ENCODE peak calls at places on chromosomes 13 and 19, in five cellular contexts. One of them, this sample, is unnamed.

GRCh38 chr13:49113526-49114286 is 106.4 kb upstream of the MLNR start:
- DNase-seq in body of pancreas: no peak
- DNase-seq in uterus: no peak
- DNase-seq in MM.1S: no peak
- DNase-seq in naive thymus-derived CD4-positive, alpha-beta T cell: no peak
- DNase-seq in this sample: peak; percentile 18

GRCh38 chr13:75566658-75567057 is 17.1 kb downstream of the UCHL3 start:
- DNase-seq in body of pancreas: no peak
- DNase-seq in uterus: no peak
- DNase-seq in MM.1S: no peak
- DNase-seq in naive thymus-derived CD4-positive, alpha-beta T cell: no peak
- DNase-seq in this sample: no peak

GRCh38 chr13:101289764-101290163 is 126.5 kb downstream of the NALCN start:
- DNase-seq in body of pancreas: no peak
- DNase-seq in uterus: no peak
- DNase-seq in MM.1S: no peak
- DNase-seq in naive thymus-derived CD4-positive, alpha-beta T cell: no peak
- DNase-seq in this sample: peak; percentile 12

GRCh38 chr13:44147648-44148047 is 226.0 kb upstream of the SERP2 start:
- DNase-seq in body of pancreas: no peak
- DNase-seq in uterus: no peak
- DNase-seq in MM.1S: no peak
- DNase-seq in naive thymus-derived CD4-positive, alpha-beta T cell: no peak
- DNase-seq in this sample: no peak

GRCh38 chr13:87166348-87166747 is 504.8 kb upstream of the SLITRK5 start:
- DNase-seq in body of pancreas: no peak
- DNase-seq in uterus: no peak
- DNase-seq in MM.1S: peak; percentile 9
- DNase-seq in naive thymus-derived CD4-positive, alpha-beta T cell: no peak
- DNase-seq in this sample: no peak

GRCh38 chr13:43191561-43191960 is 168.2 kb downstream of the DNAJC15 start:
- DNase-seq in body of pancreas: no peak
- DNase-seq in uterus: no peak
- DNase-seq in MM.1S: no peak
- DNase-seq in naive thymus-derived CD4-positive, alpha-beta T cell: no peak
- DNase-seq in this sample: no peak

GRCh38 chr19:36215276-36216171 is 618 bp downstream of the ZNF146 start:
- DNase-seq in body of pancreas: no peak
- DNase-seq in uterus: no peak
- DNase-seq in MM.1S: no peak
- DNase-seq in naive thymus-derived CD4-positive, alpha-beta T cell: no peak
- DNase-seq in this sample: peak; percentile 41

GRCh38 chr19:38842439-38843174 is 7.2 kb downstream of the HNRNPL start:
- DNase-seq in body of pancreas: no peak
- DNase-seq in uterus: no peak
- DNase-seq in MM.1S: no peak
- DNase-seq in naive thymus-derived CD4-positive, alpha-beta T cell: no peak
- DNase-seq in this sample: no peak

GRCh38 chr19:39704181-39705044 is at the start of gene LGALS14:
- DNase-seq in body of pancreas: no peak
- DNase-seq in uterus: no peak
- DNase-seq in MM.1S: peak; percentile 47
- DNase-seq in naive thymus-derived CD4-positive, alpha-beta T cell: no peak
- DNase-seq in this sample: no peak

GRCh38 chr13:111907341-111907880 is 159.5 kb upstream of the SOX1 start:
- DNase-seq in body of pancreas: peak; percentile 4
- DNase-seq in uterus: no peak
- DNase-seq in MM.1S: no peak
- DNase-seq in naive thymus-derived CD4-positive, alpha-beta T cell: no peak
- DNase-seq in this sample: no peak

GRCh38 chr19:38264486-38265212 is at the start of gene SPINT2:
- DNase-seq in body of pancreas: no peak
- DNase-seq in uterus: no peak
- DNase-seq in MM.1S: peak; percentile 65
- DNase-seq in naive thymus-derived CD4-positive, alpha-beta T cell: no peak
- DNase-seq in this sample: peak; percentile 72

GRCh38 chr13:30796833-30797601 is 61.7 kb downstream of the ALOX5AP start:
- DNase-seq in body of pancreas: no peak
- DNase-seq in uterus: no peak
- DNase-seq in MM.1S: no peak
- DNase-seq in naive thymus-derived CD4-positive, alpha-beta T cell: no peak
- DNase-seq in this sample: no peak

GRCh38 chr13:62684359-62684758 is 1268.7 kb upstream of the PCDH20 start:
- DNase-seq in body of pancreas: no peak
- DNase-seq in uterus: no peak
- DNase-seq in MM.1S: no peak
- DNase-seq in naive thymus-derived CD4-positive, alpha-beta T cell: no peak
- DNase-seq in this sample: no peak

GRCh38 chr19:13164370-13165090 is 14.3 kb downstream of the IER2 start:
- DNase-seq in body of pancreas: peak; percentile 55
- DNase-seq in uterus: peak; percentile 64
- DNase-seq in MM.1S: no peak
- DNase-seq in naive thymus-derived CD4-positive, alpha-beta T cell: peak; percentile 41
- DNase-seq in this sample: peak; percentile 90

GRCh38 chr19:40191836-40192646 is 815 bp downstream of the MAP3K10 start:
- DNase-seq in body of pancreas: peak; percentile 36
- DNase-seq in uterus: no peak
- DNase-seq in MM.1S: peak; percentile 22
- DNase-seq in naive thymus-derived CD4-positive, alpha-beta T cell: no peak
- DNase-seq in this sample: peak; percentile 29

GRCh38 chr13:100854091-100854490 is 179.5 kb upstream of the TMTC4 start:
- DNase-seq in body of pancreas: no peak
- DNase-seq in uterus: no peak
- DNase-seq in MM.1S: no peak
- DNase-seq in naive thymus-derived CD4-positive, alpha-beta T cell: no peak
- DNase-seq in this sample: peak; percentile 14

GRCh38 chr19:28887920-28888618 is 324.9 kb downstream of the UQCRFS1 start:
- DNase-seq in body of pancreas: no peak
- DNase-seq in uterus: no peak
- DNase-seq in MM.1S: no peak
- DNase-seq in naive thymus-derived CD4-positive, alpha-beta T cell: no peak
- DNase-seq in this sample: no peak

GRCh38 chr13:63910406-63910957 is 2494.8 kb upstream of the PCDH20 start:
- DNase-seq in body of pancreas: no peak
- DNase-seq in uterus: no peak
- DNase-seq in MM.1S: no peak
- DNase-seq in naive thymus-derived CD4-positive, alpha-beta T cell: no peak
- DNase-seq in this sample: peak; percentile 63

GRCh38 chr19:18423258-18424020 is 4.2 kb downstream of the SSBP4 start:
- DNase-seq in body of pancreas: no peak
- DNase-seq in uterus: no peak
- DNase-seq in MM.1S: no peak
- DNase-seq in naive thymus-derived CD4-positive, alpha-beta T cell: no peak
- DNase-seq in this sample: no peak

GRCh38 chr13:101115762-101116161 is 300.5 kb downstream of the NALCN start:
- DNase-seq in body of pancreas: no peak
- DNase-seq in uterus: no peak
- DNase-seq in MM.1S: no peak
- DNase-seq in naive thymus-derived CD4-positive, alpha-beta T cell: no peak
- DNase-seq in this sample: peak; percentile 20

GRCh38 chr13:77595166-77595810 is 59.8 kb downstream of the SCEL start:
- DNase-seq in body of pancreas: no peak
- DNase-seq in uterus: no peak
- DNase-seq in MM.1S: no peak
- DNase-seq in naive thymus-derived CD4-positive, alpha-beta T cell: no peak
- DNase-seq in this sample: peak; percentile 56

GRCh38 chr13:60453490-60453889 is 56.5 kb downstream of the TDRD3 start:
- DNase-seq in body of pancreas: no peak
- DNase-seq in uterus: no peak
- DNase-seq in MM.1S: no peak
- DNase-seq in naive thymus-derived CD4-positive, alpha-beta T cell: no peak
- DNase-seq in this sample: no peak

GRCh38 chr13:22189176-22190048 is 518.5 kb downstream of the FGF9 start:
- DNase-seq in body of pancreas: no peak
- DNase-seq in uterus: no peak
- DNase-seq in MM.1S: no peak
- DNase-seq in naive thymus-derived CD4-positive, alpha-beta T cell: no peak
- DNase-seq in this sample: no peak

GRCh38 chr19:19381007-19381926 is 24.2 kb upstream of the GATAD2A start:
- DNase-seq in body of pancreas: peak; percentile 44
- DNase-seq in uterus: no peak
- DNase-seq in MM.1S: peak; percentile 64
- DNase-seq in naive thymus-derived CD4-positive, alpha-beta T cell: no peak
- DNase-seq in this sample: no peak

GRCh38 chr13:91774397-91774796 is 376.0 kb downstream of the GPC5 start:
- DNase-seq in body of pancreas: no peak
- DNase-seq in uterus: no peak
- DNase-seq in MM.1S: no peak
- DNase-seq in naive thymus-derived CD4-positive, alpha-beta T cell: no peak
- DNase-seq in this sample: no peak

GRCh38 chr13:51858433-51859247 is 3.1 kb upstream of the CCDC70 start:
- DNase-seq in body of pancreas: no peak
- DNase-seq in uterus: no peak
- DNase-seq in MM.1S: no peak
- DNase-seq in naive thymus-derived CD4-positive, alpha-beta T cell: no peak
- DNase-seq in this sample: no peak

GRCh38 chr13:50127017-50127725 is 111.9 kb downstream of the KCNRG start:
- DNase-seq in body of pancreas: peak; percentile 36
- DNase-seq in uterus: peak; percentile 52
- DNase-seq in MM.1S: no peak
- DNase-seq in naive thymus-derived CD4-positive, alpha-beta T cell: peak; percentile 44
- DNase-seq in this sample: no peak

DNA sequence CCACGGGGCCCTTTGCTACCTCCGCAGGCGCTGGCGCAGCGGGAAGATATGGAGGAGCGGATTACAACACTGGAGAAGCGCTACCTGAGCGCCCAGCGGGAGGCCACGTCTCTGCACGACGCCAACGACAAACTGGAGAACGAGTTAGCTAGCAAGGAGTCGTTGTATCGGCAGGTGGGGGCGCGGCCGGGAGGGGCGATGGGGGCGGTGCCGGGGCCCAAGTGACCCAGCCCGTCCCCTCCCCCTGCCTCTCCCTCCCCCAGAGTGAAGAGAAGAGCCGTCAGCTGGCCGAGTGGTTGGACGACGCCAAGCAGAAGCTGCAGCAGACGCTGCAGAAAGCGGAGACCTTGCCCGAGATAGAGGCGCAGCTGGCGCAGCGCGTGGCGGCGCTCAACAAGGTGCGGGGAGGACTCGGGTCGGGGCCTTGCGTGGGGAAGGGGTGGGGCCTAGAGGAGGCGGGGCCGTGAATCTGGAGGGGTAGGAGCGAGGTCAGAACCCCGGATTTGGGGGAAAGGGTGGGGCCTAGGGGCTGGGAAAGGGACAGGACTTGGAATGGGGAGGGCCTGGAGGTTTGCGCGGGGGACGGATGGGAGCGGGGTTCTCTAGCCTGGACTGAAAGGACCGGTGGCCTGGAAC is 13.7 kb downstream of the PPFIA3 start:
- DNase-seq in body of pancreas: no peak
- DNase-seq in uterus: no peak
- DNase-seq in MM.1S: no peak
- DNase-seq in naive thymus-derived CD4-positive, alpha-beta T cell: peak; percentile 26
- DNase-seq in this sample: no peak
- H3K4me3 ChIP-seq in body of pancreas: no peak overlapping the region
- H3K4me3 ChIP-seq in uterus: peak overlapping the region; percentile 15
- H3K4me3 ChIP-seq in MM.1S: no peak overlapping the region
- H3K4me3 ChIP-seq in naive thymus-derived CD4-positive, alpha-beta T cell: peak overlapping the region; percentile 35
- H3K4me3 ChIP-seq in this sample: no peak overlapping the region

DNA sequence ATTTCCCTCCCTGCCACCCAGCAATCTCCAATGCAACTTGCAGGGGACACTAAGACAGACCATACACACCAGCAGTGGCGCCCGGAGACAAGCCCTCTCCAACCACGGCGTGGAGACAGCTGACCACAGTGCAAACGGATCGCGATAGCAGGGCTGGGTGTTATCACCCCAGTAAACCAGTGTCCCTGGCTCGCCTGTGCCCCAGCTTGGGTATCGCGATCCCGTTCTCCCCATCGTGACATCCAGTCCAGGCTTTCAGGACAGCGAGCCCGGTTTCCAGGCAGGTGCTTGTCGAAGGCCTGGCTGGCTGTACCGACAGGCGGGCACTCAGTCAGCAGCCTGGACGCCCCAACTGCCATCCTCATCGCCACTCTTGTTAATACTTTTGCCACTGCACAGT is 20.7 kb upstream of the NANOS2 start:
- DNase-seq in body of pancreas: no peak
- DNase-seq in uterus: no peak
- DNase-seq in MM.1S: no peak
- DNase-seq in naive thymus-derived CD4-positive, alpha-beta T cell: no peak
- DNase-seq in this sample: no peak
- H3K27me3 ChIP-seq in body of pancreas: no peaks in the 10 kb centered on the region
- H3K27me3 ChIP-seq in uterus: no peaks in the 10 kb centered on the region
- H3K27me3 ChIP-seq in MM.1S: peaks cover 75% of the 10 kb centered on the region
- H3K27me3 ChIP-seq in naive thymus-derived CD4-positive, alpha-beta T cell: peaks cover 4% of the 10 kb centered on the region
- H3K27me3 ChIP-seq in this sample: peaks cover 13% of the 10 kb centered on the region

GRCh38 chr19:9352505-9352904 is 10.3 kb upstream of the ZNF177 start:
- DNase-seq in body of pancreas: no peak
- DNase-seq in uterus: no peak
- DNase-seq in MM.1S: no peak
- DNase-seq in naive thymus-derived CD4-positive, alpha-beta T cell: no peak
- DNase-seq in this sample: no peak
- H3K9me3 ChIP-seq in body of pancreas: peaks cover 4% of the 10 kb centered on the region
- H3K9me3 ChIP-seq in uterus: peaks cover 74% of the 10 kb centered on the region
- H3K9me3 ChIP-seq in MM.1S: no peaks in the 10 kb centered on the region
- H3K9me3 ChIP-seq in naive thymus-derived CD4-positive, alpha-beta T cell: peaks cover 12% of the 10 kb centered on the region
- H3K9me3 ChIP-seq in this sample: no peaks in the 10 kb centered on the region

GRCh38 chr13:113905942-113906341 is 42.1 kb upstream of the GAS6 start:
- DNase-seq in body of pancreas: peak; percentile 5
- DNase-seq in uterus: no peak
- DNase-seq in MM.1S: no peak
- DNase-seq in naive thymus-derived CD4-positive, alpha-beta T cell: no peak
- DNase-seq in this sample: no peak

GRCh38 chr13:113904411-113904810 is 40.5 kb upstream of the GAS6 start:
- DNase-seq in body of pancreas: peak; percentile 41
- DNase-seq in uterus: peak; percentile 68
- DNase-seq in MM.1S: peak; percentile 77
- DNase-seq in naive thymus-derived CD4-positive, alpha-beta T cell: no peak
- DNase-seq in this sample: peak; percentile 48

GRCh38 chr13:113907637-113908617 is 44.1 kb upstream of the GAS6 start:
- DNase-seq in body of pancreas: peak; percentile 22
- DNase-seq in uterus: peak; percentile 52
- DNase-seq in MM.1S: peak; percentile 52
- DNase-seq in naive thymus-derived CD4-positive, alpha-beta T cell: no peak
- DNase-seq in this sample: no peak

GRCh38 chr13:113905018-113905417 is 41.1 kb upstream of the GAS6 start:
- DNase-seq in body of pancreas: peak; percentile 8
- DNase-seq in uterus: no peak
- DNase-seq in MM.1S: no peak
- DNase-seq in naive thymus-derived CD4-positive, alpha-beta T cell: no peak
- DNase-seq in this sample: no peak

DNA sequence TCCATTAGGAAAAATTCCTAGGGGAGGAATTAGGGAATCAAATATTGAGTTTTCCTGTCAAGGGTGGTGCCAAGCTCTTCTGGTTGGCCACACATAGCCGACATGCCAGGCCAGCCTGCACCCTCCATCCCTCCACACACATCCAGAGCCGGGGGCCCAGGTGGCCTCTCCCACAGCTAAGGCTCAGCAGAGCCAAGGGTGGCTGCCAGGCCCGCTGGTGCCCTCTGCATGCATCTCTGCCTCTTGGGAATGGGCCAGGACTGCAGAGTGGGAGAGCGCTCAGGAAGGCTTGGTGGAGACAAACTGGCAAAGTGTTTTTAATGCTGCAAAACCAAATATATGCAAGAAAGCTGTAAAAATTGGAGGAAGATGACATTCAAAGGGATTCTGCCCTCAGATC is 42.7 kb upstream of the GAS6 start:
- DNase-seq in body of pancreas: peak; percentile 8
- DNase-seq in uterus: no peak
- DNase-seq in MM.1S: no peak
- DNase-seq in naive thymus-derived CD4-positive, alpha-beta T cell: no peak
- DNase-seq in this sample: no peak
- H3K4me3 ChIP-seq in body of pancreas: no peak overlapping the region
- H3K4me3 ChIP-seq in uterus: no peak overlapping the region
- H3K4me3 ChIP-seq in MM.1S: no peak overlapping the region
- H3K4me3 ChIP-seq in naive thymus-derived CD4-positive, alpha-beta T cell: no peak overlapping the region
- H3K4me3 ChIP-seq in this sample: no peak overlapping the region

This sample was measured in HAP-1.